ENCODE peak calls at places on chromosomes 7 and 10, in seven cellular contexts. A is heart left ventricle, C is K562, I is ovary, J is mammary epithelial cell, S is GM06990, W is mucosa of descending colon. D is an unnamed sample.

GRCh38 chr7:28516390-28517145 is 104.2 kb downstream of the CREB5 start:
- DNase-seq in A (no peak), C (no peak), I (no peak), J (no peak), S (no peak), W (no peak), D (no peak)

GRCh38 chr10:100876575-100877158 is 36.1 kb upstream of the SLF2 start:
- DNase-seq in A (no peak), C (no peak), I (no peak), J (no peak), S (no peak), W (no peak), D (no peak)

GRCh38 chr7:156220701-156221100 is 408.4 kb upstream of the SHH start:
- DNase-seq in A (no peak), C (no peak), I (no peak), J (no peak), S (no peak), W (no peak), D (no peak)

GRCh38 chr7:141788296-141788695 is 1.7 kb upstream of the TAS2R5 start:
- DNase-seq in A (no peak), C (no peak), I (no peak), J (no peak), S (no peak), W (no peak), D (no peak)

GRCh38 chr7:40780431-40780830 is 645.6 kb downstream of the SUGCT start:
- DNase-seq in A (no peak), C (no peak), I (no peak), J (no peak), S (no peak), W (no peak), D (no peak)

GRCh38 chr7:78002715-78003114 is 204.1 kb downstream of the PHTF2 start:
- DNase-seq in A (no peak), C (no peak), I (no peak), J (no peak), S (no peak), W (no peak), D (no peak)

GRCh38 chr7:100430450-100431285 is 1.0 kb downstream of the MEPCE start:
- DNase-seq in A (peak; percentile 43), C (no peak), I (peak; percentile 37), J (no peak), S (peak; percentile 28), W (peak; percentile 70), D (no peak)

GRCh38 chr7:130904031-130904757 is 170.2 kb upstream of the KLF14 start:
- DNase-seq in A (no peak), C (no peak), I (peak; percentile 37), J (peak; percentile 95), S (no peak), W (no peak), D (no peak)

GRCh38 chr7:154910125-154910524 is 92.8 kb downstream of the PAXIP1 start:
- DNase-seq in A (no peak), C (no peak), I (no peak), J (no peak), S (no peak), W (no peak), D (no peak)

GRCh38 chr7:122887848-122888247 is 1.6 kb upstream of the CADPS2 start:
- DNase-seq in A (no peak), C (no peak), I (no peak), J (no peak), S (no peak), W (no peak), D (no peak)

GRCh38 chr7:122886357-122887081 is at the start of gene CADPS2:
- DNase-seq in A (peak; percentile 88), C (peak; percentile 69), I (peak; percentile 84), J (peak; percentile 87), S (peak; percentile 47), W (peak; percentile 86), D (peak; percentile 84)

GRCh38 chr7:122884186-122884585 is 2.1 kb downstream of the CADPS2 start:
- DNase-seq in A (no peak), C (no peak), I (no peak), J (peak; percentile 16), S (no peak), W (no peak), D (no peak)

GRCh38 chr7:122887198-122887597 is 938 bp upstream of the CADPS2 start:
- DNase-seq in A (peak; percentile 73), C (peak; percentile 18), I (peak; percentile 35), J (peak; percentile 59), S (no peak), W (peak; percentile 64), D (peak; percentile 57)

DNA sequence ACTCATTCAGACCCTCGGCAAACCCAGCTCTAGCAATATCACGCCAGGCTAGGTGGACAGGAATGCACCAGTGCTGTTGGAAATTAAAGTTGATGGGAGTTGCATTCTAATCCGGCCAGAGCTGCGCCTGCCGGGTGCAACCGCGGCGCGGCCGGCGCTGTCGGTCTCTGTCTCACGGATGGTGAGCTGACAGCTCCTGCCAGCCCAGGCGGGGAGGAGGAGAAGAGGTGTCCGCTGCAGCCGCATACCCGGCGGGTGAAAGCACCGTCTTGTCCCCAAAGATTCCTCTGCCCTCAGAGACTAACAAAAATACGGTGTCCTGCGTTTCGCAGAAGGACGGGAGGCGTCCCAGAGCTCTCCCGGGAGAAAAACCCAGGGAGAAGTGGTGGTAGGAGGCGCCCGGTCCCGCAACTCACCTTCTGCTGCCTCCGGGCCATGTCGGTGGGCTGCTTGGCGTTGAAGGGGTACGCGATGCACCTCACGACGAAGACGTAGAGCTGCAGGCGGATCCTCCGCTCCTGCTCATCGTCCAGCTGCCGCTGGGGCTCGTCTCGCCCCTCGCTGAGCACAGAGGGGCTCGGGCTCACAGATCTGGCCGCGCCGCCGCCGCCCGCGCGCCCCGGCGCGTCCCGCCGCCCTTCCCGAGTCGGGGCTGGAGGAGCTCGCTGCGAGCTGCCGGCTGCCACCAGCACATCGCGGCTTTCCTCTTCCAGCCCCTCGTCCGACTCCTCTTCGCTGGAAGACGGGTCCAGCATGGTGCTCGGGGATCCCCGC is 490 bp downstream of the CADPS2 start:
- DNase-seq in A (peak; percentile 62), C (peak; percentile 10), I (peak; percentile 22), J (peak; percentile 57), S (peak; percentile 11), W (peak; percentile 57), D (peak; percentile 28)
- H3K4me3 ChIP-seq in A (peak overlapping the region; percentile 78), C (peak overlapping the region; percentile 36), I (peak overlapping the region; percentile 58), J (peak overlapping the region; percentile 78), S (peak overlapping the region; percentile 63), W (peak overlapping the region; percentile 66), D (peak overlapping the region; percentile 77)

DNA sequence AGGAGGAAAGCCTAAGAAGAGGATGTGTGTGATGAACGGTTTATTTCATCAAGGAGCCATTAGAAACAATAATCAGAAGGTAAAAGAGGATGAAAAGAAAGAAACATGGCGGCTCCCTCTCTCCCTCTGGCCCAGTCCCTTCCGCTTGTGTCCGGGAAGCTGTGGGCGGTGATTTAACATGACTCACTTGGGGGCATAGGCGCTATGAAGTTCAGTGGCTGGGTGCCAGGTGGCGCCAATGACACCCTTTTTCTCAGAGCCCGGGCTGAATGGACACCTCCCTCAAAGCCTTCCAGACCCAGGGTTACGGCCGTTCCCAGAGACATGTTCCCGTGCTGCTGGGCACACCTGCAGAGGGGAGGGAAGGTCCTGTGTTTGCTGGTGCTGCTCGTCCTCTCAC is 244.0 kb downstream of the SKAP2 start:
- DNase-seq in A (no peak), C (peak; percentile 65), I (no peak), J (no peak), S (no peak), W (no peak), D (no peak)
- TF ChIP-seq CTCF in A (no peak), C (peak; percentile 58), I (no peak), J (no peak), S (peak; percentile 6), W (no peak), D (no peak)

DNA sequence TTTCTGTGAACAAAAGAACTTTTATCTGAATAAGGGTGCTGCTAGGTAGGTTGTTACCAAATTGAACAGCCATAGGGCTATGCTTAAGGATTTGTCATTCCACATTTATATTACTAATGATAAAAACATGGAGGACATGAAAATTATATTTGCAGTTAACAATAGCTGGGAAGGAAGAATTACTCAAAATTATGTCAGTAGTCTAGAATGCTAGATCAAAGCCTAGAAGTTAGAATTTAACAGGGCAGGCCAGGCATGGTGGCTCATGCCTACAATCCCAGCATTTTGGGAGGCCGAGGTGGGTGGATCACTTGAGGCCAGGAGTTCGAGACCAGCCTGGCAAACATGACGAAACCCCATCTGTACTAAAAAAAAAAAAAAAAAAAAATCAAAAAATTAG is 9.4 kb downstream of the STK17A start:
- DNase-seq in A (no peak), C (no peak), I (no peak), J (no peak), S (no peak), W (no peak), D (no peak)
- H3K4me3 ChIP-seq in A (no peak overlapping the region), C (no peak overlapping the region), I (no peak overlapping the region), J (peak overlapping the region; percentile 6), S (no peak overlapping the region), W (no peak overlapping the region), D (no peak overlapping the region)

DNA sequence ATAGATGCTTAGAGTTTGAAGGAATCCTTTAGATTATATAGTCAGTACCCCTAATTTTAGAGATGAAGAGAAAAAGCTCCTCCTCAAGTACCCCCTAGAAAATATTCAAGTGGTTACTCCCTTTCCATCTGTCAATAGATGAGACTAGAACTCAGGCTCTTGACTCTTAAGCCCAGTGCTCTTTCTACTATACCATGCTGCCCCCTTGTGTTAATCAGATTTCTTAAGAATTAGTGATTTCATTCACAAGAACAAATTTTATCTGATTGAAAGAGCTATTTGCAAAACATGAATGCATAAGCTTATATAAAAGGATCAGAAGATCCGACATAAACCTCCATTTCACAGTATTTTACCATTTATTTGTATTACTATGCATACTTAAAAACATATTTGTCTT is 179.3 kb downstream of the TFEC start:
- DNase-seq in A (no peak), C (no peak), I (no peak), J (peak; percentile 14), S (no peak), W (no peak), D (peak; percentile 57)
- TF ChIP-seq CTCF in A (no peak), C (peak; percentile 27), I (no peak), J (peak; percentile 43), S (peak; percentile 43), W (no peak), D (peak; percentile 18)

GRCh38 chr7:105245398-105246099 is 143.2 kb downstream of the SRPK2 start:
- DNase-seq in A (no peak), C (no peak), I (peak; percentile 53), J (no peak), S (no peak), W (no peak), D (no peak)

GRCh38 chr7:105244594-105244993 is 144.1 kb downstream of the SRPK2 start:
- DNase-seq in A (peak; percentile 63), C (no peak), I (peak; percentile 29), J (no peak), S (no peak), W (no peak), D (no peak)

GRCh38 chr7:105250239-105250638 is 138.5 kb downstream of the SRPK2 start:
- DNase-seq in A (no peak), C (no peak), I (no peak), J (no peak), S (no peak), W (no peak), D (no peak)

GRCh38 chr7:105249216-105249615 is 139.5 kb downstream of the SRPK2 start:
- DNase-seq in A (no peak), C (no peak), I (no peak), J (no peak), S (no peak), W (no peak), D (no peak)

GRCh38 chr7:105246195-105247078 is 142.3 kb downstream of the SRPK2 start:
- DNase-seq in A (no peak), C (no peak), I (no peak), J (no peak), S (no peak), W (no peak), D (no peak)
- H3K4me3 ChIP-seq in A (no peak overlapping the region), C (no peak overlapping the region), I (no peak overlapping the region), J (no peak overlapping the region), S (no peak overlapping the region), W (no peak overlapping the region), D (no peak overlapping the region)